ENCODE peak calls at places on chromosomes 7 and 10, in four cellular contexts. One of them, this sample, is unnamed.

GRCh38 chr7:4242706-4243105 is 439.4 kb upstream of the FOXK1 start:
- DNase-seq in CD8-positive, alpha-beta memory T cell: no peak
- DNase-seq in activated CD4-positive, alpha-beta T cell treated with anti-CD3 and anti-CD28 coated beads for 1 hour: no peak
- DNase-seq in stimulated activated naive CD4-positive, alpha-beta T cell: no peak
- DNase-seq in this sample: no peak

GRCh38 chr7:47670738-47671137 is 88.8 kb upstream of the TNS3 start:
- DNase-seq in activated CD4-positive, alpha-beta T cell treated with anti-CD3 and anti-CD28 coated beads for 1 hour: no peak
- DNase-seq in stimulated activated naive CD4-positive, alpha-beta T cell: no peak
- DNase-seq in CD8-positive, alpha-beta memory T cell: no peak
- DNase-seq in this sample: no peak

GRCh38 chr10:78335691-78336401 is 302.2 kb downstream of the RPS24 start:
- DNase-seq in stimulated activated naive CD4-positive, alpha-beta T cell: no peak
- DNase-seq in activated CD4-positive, alpha-beta T cell treated with anti-CD3 and anti-CD28 coated beads for 1 hour: no peak
- DNase-seq in CD8-positive, alpha-beta memory T cell: no peak
- DNase-seq in this sample: no peak

GRCh38 chr10:96339956-96340904 is 18.6 kb downstream of the OPALIN start:
- DNase-seq in stimulated activated naive CD4-positive, alpha-beta T cell: peak
- DNase-seq in activated CD4-positive, alpha-beta T cell treated with anti-CD3 and anti-CD28 coated beads for 1 hour: peak
- DNase-seq in CD8-positive, alpha-beta memory T cell: peak
- DNase-seq in this sample: peak

GRCh38 chr10:47348138-47348651 is at the start of gene RBP3:
- DNase-seq in activated CD4-positive, alpha-beta T cell treated with anti-CD3 and anti-CD28 coated beads for 1 hour: no peak
- DNase-seq in stimulated activated naive CD4-positive, alpha-beta T cell: no peak
- DNase-seq in CD8-positive, alpha-beta memory T cell: no peak
- DNase-seq in this sample: no peak

GRCh38 chr7:14377646-14378266 is 388.3 kb upstream of the ETV1 start:
- DNase-seq in stimulated activated naive CD4-positive, alpha-beta T cell: no peak
- DNase-seq in CD8-positive, alpha-beta memory T cell: no peak
- DNase-seq in activated CD4-positive, alpha-beta T cell treated with anti-CD3 and anti-CD28 coated beads for 1 hour: no peak
- DNase-seq in this sample: no peak

GRCh38 chr10:101535949-101536348 is 52.1 kb downstream of the POLL start:
- DNase-seq in stimulated activated naive CD4-positive, alpha-beta T cell: no peak
- DNase-seq in activated CD4-positive, alpha-beta T cell treated with anti-CD3 and anti-CD28 coated beads for 1 hour: no peak
- DNase-seq in CD8-positive, alpha-beta memory T cell: no peak
- DNase-seq in this sample: no peak

GRCh38 chr7:128889121-128889520 is 21.4 kb downstream of the KCP start:
- DNase-seq in stimulated activated naive CD4-positive, alpha-beta T cell: no peak
- DNase-seq in CD8-positive, alpha-beta memory T cell: no peak
- DNase-seq in activated CD4-positive, alpha-beta T cell treated with anti-CD3 and anti-CD28 coated beads for 1 hour: no peak
- DNase-seq in this sample: no peak

GRCh38 chr10:70908426-70909296 is 20.3 kb upstream of the PCBD1 start:
- DNase-seq in stimulated activated naive CD4-positive, alpha-beta T cell: no peak
- DNase-seq in activated CD4-positive, alpha-beta T cell treated with anti-CD3 and anti-CD28 coated beads for 1 hour: no peak
- DNase-seq in CD8-positive, alpha-beta memory T cell: no peak
- DNase-seq in this sample: no peak

GRCh38 chr7:129913428-129913827 is 39.3 kb downstream of the UBE2H start:
- DNase-seq in stimulated activated naive CD4-positive, alpha-beta T cell: no peak
- DNase-seq in CD8-positive, alpha-beta memory T cell: no peak
- DNase-seq in activated CD4-positive, alpha-beta T cell treated with anti-CD3 and anti-CD28 coated beads for 1 hour: no peak
- DNase-seq in this sample: no peak

GRCh38 chr7:37353949-37354660 is 94.6 kb downstream of the ELMO1 start:
- DNase-seq in CD8-positive, alpha-beta memory T cell: no peak
- DNase-seq in stimulated activated naive CD4-positive, alpha-beta T cell: no peak
- DNase-seq in activated CD4-positive, alpha-beta T cell treated with anti-CD3 and anti-CD28 coated beads for 1 hour: no peak
- DNase-seq in this sample: no peak

GRCh38 chr7:4650471-4651047 is 31.5 kb upstream of the FOXK1 start:
- DNase-seq in stimulated activated naive CD4-positive, alpha-beta T cell: no peak
- DNase-seq in activated CD4-positive, alpha-beta T cell treated with anti-CD3 and anti-CD28 coated beads for 1 hour: no peak
- DNase-seq in CD8-positive, alpha-beta memory T cell: no peak
- DNase-seq in this sample: no peak

GRCh38 chr10:102628451-102628911 is 15.8 kb upstream of the TRIM8 start:
- DNase-seq in activated CD4-positive, alpha-beta T cell treated with anti-CD3 and anti-CD28 coated beads for 1 hour: no peak
- DNase-seq in stimulated activated naive CD4-positive, alpha-beta T cell: no peak
- DNase-seq in CD8-positive, alpha-beta memory T cell: no peak
- DNase-seq in this sample: no peak

GRCh38 chr7:152341039-152341913 is 94.5 kb downstream of the KMT2C start:
- DNase-seq in activated CD4-positive, alpha-beta T cell treated with anti-CD3 and anti-CD28 coated beads for 1 hour: no peak
- DNase-seq in stimulated activated naive CD4-positive, alpha-beta T cell: no peak
- DNase-seq in CD8-positive, alpha-beta memory T cell: no peak
- DNase-seq in this sample: no peak

GRCh38 chr7:78226059-78226658 is 427.6 kb downstream of the PHTF2 start:
- DNase-seq in activated CD4-positive, alpha-beta T cell treated with anti-CD3 and anti-CD28 coated beads for 1 hour: no peak
- DNase-seq in stimulated activated naive CD4-positive, alpha-beta T cell: no peak
- DNase-seq in CD8-positive, alpha-beta memory T cell: no peak
- DNase-seq in this sample: no peak

GRCh38 chr10:5532231-5532605 is 7.5 kb downstream of the CALML3 start:
- DNase-seq in CD8-positive, alpha-beta memory T cell: no peak
- DNase-seq in activated CD4-positive, alpha-beta T cell treated with anti-CD3 and anti-CD28 coated beads for 1 hour: no peak
- DNase-seq in stimulated activated naive CD4-positive, alpha-beta T cell: no peak
- DNase-seq in this sample: no peak

GRCh38 chr10:62693306-62693705 is 111.2 kb upstream of the ADO start:
- DNase-seq in stimulated activated naive CD4-positive, alpha-beta T cell: no peak
- DNase-seq in activated CD4-positive, alpha-beta T cell treated with anti-CD3 and anti-CD28 coated beads for 1 hour: no peak
- DNase-seq in CD8-positive, alpha-beta memory T cell: no peak
- DNase-seq in this sample: no peak

GRCh38 chr7:148637094-148637493 is 46.5 kb downstream of the C7orf33 start:
- DNase-seq in CD8-positive, alpha-beta memory T cell: no peak
- DNase-seq in activated CD4-positive, alpha-beta T cell treated with anti-CD3 and anti-CD28 coated beads for 1 hour: no peak
- DNase-seq in stimulated activated naive CD4-positive, alpha-beta T cell: no peak
- DNase-seq in this sample: no peak

GRCh38 chr10:14602807-14603538 is 171.7 kb downstream of the FAM107B start:
- DNase-seq in stimulated activated naive CD4-positive, alpha-beta T cell: no peak
- DNase-seq in activated CD4-positive, alpha-beta T cell treated with anti-CD3 and anti-CD28 coated beads for 1 hour: no peak
- DNase-seq in CD8-positive, alpha-beta memory T cell: no peak
- DNase-seq in this sample: no peak

GRCh38 chr7:150996289-150997074 is 5.7 kb downstream of the NOS3 start:
- DNase-seq in stimulated activated naive CD4-positive, alpha-beta T cell: no peak
- DNase-seq in activated CD4-positive, alpha-beta T cell treated with anti-CD3 and anti-CD28 coated beads for 1 hour: no peak
- DNase-seq in CD8-positive, alpha-beta memory T cell: no peak
- DNase-seq in this sample: no peak

GRCh38 chr7:19030280-19030679 is 87.2 kb downstream of the TWIST1 start:
- DNase-seq in CD8-positive, alpha-beta memory T cell: no peak
- DNase-seq in activated CD4-positive, alpha-beta T cell treated with anti-CD3 and anti-CD28 coated beads for 1 hour: no peak
- DNase-seq in stimulated activated naive CD4-positive, alpha-beta T cell: no peak
- DNase-seq in this sample: no peak

GRCh38 chr10:27646194-27646593 is 99.4 kb downstream of the MKX start:
- DNase-seq in activated CD4-positive, alpha-beta T cell treated with anti-CD3 and anti-CD28 coated beads for 1 hour: no peak
- DNase-seq in stimulated activated naive CD4-positive, alpha-beta T cell: no peak
- DNase-seq in CD8-positive, alpha-beta memory T cell: no peak
- DNase-seq in this sample: no peak

GRCh38 chr10:99532687-99533495 is at the start of gene NKX2-3:
- DNase-seq in activated CD4-positive, alpha-beta T cell treated with anti-CD3 and anti-CD28 coated beads for 1 hour: no peak
- DNase-seq in CD8-positive, alpha-beta memory T cell: no peak
- DNase-seq in stimulated activated naive CD4-positive, alpha-beta T cell: no peak
- DNase-seq in this sample: no peak

GRCh38 chr10:3147117-3147820 is 25.3 kb downstream of the PITRM1 start:
- DNase-seq in activated CD4-positive, alpha-beta T cell treated with anti-CD3 and anti-CD28 coated beads for 1 hour: no peak
- DNase-seq in CD8-positive, alpha-beta memory T cell: no peak
- DNase-seq in stimulated activated naive CD4-positive, alpha-beta T cell: no peak
- DNase-seq in this sample: no peak

GRCh38 chr7:124101173-124101768 is 68.4 kb upstream of the TMEM229A start:
- DNase-seq in activated CD4-positive, alpha-beta T cell treated with anti-CD3 and anti-CD28 coated beads for 1 hour: no peak
- DNase-seq in CD8-positive, alpha-beta memory T cell: no peak
- DNase-seq in stimulated activated naive CD4-positive, alpha-beta T cell: no peak
- DNase-seq in this sample: no peak

GRCh38 chr10:84863675-84864074 is 535.3 kb downstream of the CCSER2 start:
- DNase-seq in activated CD4-positive, alpha-beta T cell treated with anti-CD3 and anti-CD28 coated beads for 1 hour: no peak
- DNase-seq in stimulated activated naive CD4-positive, alpha-beta T cell: no peak
- DNase-seq in CD8-positive, alpha-beta memory T cell: no peak
- DNase-seq in this sample: no peak

This sample was measured in immature natural killer cell.